ENCODE peak calls at places on chromosome 9, in eight cellular contexts. T is H1, O is HepG2, W is endothelial cell of umbilical vein, G is HCT116, Z is K562, U is SK-N-MC, Q is GM12878. P is an unnamed sample.

GRCh38 chr9:131580358-131580757 is 35.0 kb downstream of the PRRT1B start:
- DNase-seq in T (no peak), W (no peak), O (no peak), U (no peak), Z (no peak), G (no peak), Q (no peak), P (no peak)

GRCh38 chr9:20048985-20049384 is 260.1 kb upstream of the SLC24A2 start:
- DNase-seq in T (no peak), W (no peak), Q (no peak), G (no peak), O (no peak), Z (no peak), U (no peak), P (no peak)

GRCh38 chr9:116284518-116284917 is 130.9 kb downstream of the PAPPA start:
- DNase-seq in Z (no peak), Q (no peak), G (no peak), O (no peak), W (no peak), T (no peak), U (no peak), P (no peak)

GRCh38 chr9:76456202-76456926 is 2.6 kb upstream of the GCNT1 start:
- DNase-seq in Q (no peak), T (no peak), O (peak), G (no peak), Z (peak), W (peak), U (no peak), P (peak)

GRCh38 chr9:33464045-33464636 is 9.6 kb downstream of the NOL6 start:
- DNase-seq in Q (no peak), G (no peak), W (no peak), U (no peak), O (no peak), Z (no peak), T (no peak), P (no peak)

GRCh38 chr9:79663878-79664277 is 92.1 kb downstream of the TLE4 start:
- DNase-seq in T (no peak), Z (no peak), W (no peak), O (no peak), U (no peak), G (no peak), Q (no peak), P (no peak)

GRCh38 chr9:70802206-70802605 is 319.2 kb downstream of the TRPM3 start:
- DNase-seq in G (no peak), Z (no peak), U (no peak), T (no peak), O (no peak), Q (no peak), W (no peak), P (no peak)

GRCh38 chr9:82081507-82081906 is 92.9 kb downstream of the SPATA31D1 start:
- DNase-seq in U (no peak), T (no peak), Z (no peak), W (no peak), O (no peak), Q (no peak), G (no peak), P (no peak)

GRCh38 chr9:25716220-25716872 is 38.1 kb upstream of the TUSC1 start:
- DNase-seq in Q (no peak), T (peak), G (no peak), W (peak), Z (no peak), O (peak), U (peak), P (peak)

GRCh38 chr9:16203735-16204573 is 651.1 kb downstream of the CCDC171 start:
- DNase-seq in O (no peak), W (no peak), G (no peak), Q (no peak), U (no peak), T (no peak), Z (no peak), P (no peak)

GRCh38 chr9:22645893-22646292 is 199.3 kb downstream of the DMRTA1 start:
- DNase-seq in Z (no peak), O (no peak), Q (no peak), G (no peak), U (no peak), W (no peak), T (no peak), P (no peak)
- TF ChIP-seq POLR2AphosphoS5 in Z (no peak), O (no peak), Q (no peak), G (no peak), U (no peak), W (no peak), T (no peak), P (no peak)

GRCh38 chr9:2016411-2017208 is 1.5 kb downstream of the SMARCA2 start:
- DNase-seq in Q (no peak), U (no peak), W (peak), Z (peak), O (peak), G (no peak), T (peak), P (peak)
- TF ChIP-seq EZH2 in Q (no peak), U (no peak), W (no peak), Z (no peak), O (no peak), G (no peak), T (no peak), P (no peak)

GRCh38 chr9:90860826-90861225 is 59.2 kb downstream of the SYK start:
- DNase-seq in G (no peak), W (no peak), Z (no peak), Q (no peak), O (no peak), U (no peak), T (no peak), P (no peak)

GRCh38 chr9:90861380-90861779 is 59.8 kb downstream of the SYK start:
- DNase-seq in U (no peak), W (no peak), Z (no peak), G (no peak), Q (no peak), T (no peak), O (no peak), P (no peak)

GRCh38 chr9:90860382-90860781 is 58.8 kb downstream of the SYK start:
- DNase-seq in W (no peak), U (no peak), O (no peak), G (no peak), Z (no peak), Q (no peak), T (no peak), P (no peak)

GRCh38 chr9:90864779-90865178 is 63.2 kb downstream of the SYK start:
- DNase-seq in Z (no peak), O (no peak), G (no peak), W (no peak), T (no peak), U (no peak), Q (no peak), P (no peak)

GRCh38 chr9:90861826-90862740 is 60.5 kb downstream of the SYK start:
- DNase-seq in Z (no peak), W (no peak), U (no peak), T (peak), O (no peak), G (no peak), Q (no peak), P (no peak)
- TF ChIP-seq POLR2AphosphoS5 in Z (no peak), W (no peak), U (no peak), T (no peak), O (no peak), G (no peak), Q (no peak), P (no peak)

GRCh38 chr9:136155576-136155975 is 36.9 kb upstream of the TMEM250 start:
- DNase-seq in T (no peak), O (no peak), W (no peak), G (no peak), Q (no peak), Z (no peak), U (no peak), P (no peak)
- TF ChIP-seq EZH2 in T (no peak), O (no peak), W (no peak), G (no peak), Q (no peak), Z (no peak), U (no peak), P (no peak)

GRCh38 chr9:1676771-1677170 is 338.4 kb upstream of the SMARCA2 start:
- DNase-seq in O (no peak), W (no peak), Q (no peak), T (no peak), G (no peak), U (no peak), Z (no peak), P (no peak)

GRCh38 chr9:1673300-1673699 is 341.8 kb upstream of the SMARCA2 start:
- DNase-seq in O (no peak), W (no peak), G (no peak), Q (no peak), Z (no peak), T (no peak), U (no peak), P (no peak)
- TF ChIP-seq POLR2AphosphoS5 in O (no peak), W (no peak), G (no peak), Q (no peak), Z (no peak), T (no peak), U (no peak), P (no peak)

GRCh38 chr9:127754099-127754760 is 19.1 kb upstream of the TOR2A start:
- DNase-seq in W (no peak), T (peak), O (no peak), Q (no peak), Z (peak), G (no peak), U (no peak), P (peak)
- TF ChIP-seq EZH2 in W (no peak), T (no peak), O (no peak), Q (no peak), Z (no peak), G (no peak), U (no peak), P (no peak)